ENCODE peak calls at places on chromosomes 3 and 15, in six cellular contexts. P is NCI-H2107; N is CD8-positive, alpha-beta memory T cell; I is cardiac fibroblast; D is GM03348; R is chondrocyte. W is an unnamed sample.

GRCh38 chr15:52331490-52332240 is 36.1 kb upstream of the MYO5C start:
- DNase-seq in P (no peak), N (peak), I (peak), D (peak), R (no peak), W (no peak)

GRCh38 chr15:75573001-75573400 is 6.1 kb downstream of the PTPN9 start:
- DNase-seq in P (no peak), N (no peak), I (peak), D (peak), R (no peak), W (peak)

GRCh38 chr3:197528190-197528589 is 27.6 kb downstream of the BDH1 start:
- DNase-seq in P (no peak), N (no peak), I (no peak), D (no peak), R (no peak), W (no peak)

GRCh38 chr15:77038312-77039216 is 32.3 kb downstream of the TSPAN3 start:
- DNase-seq in P (no peak), N (no peak), I (no peak), D (no peak), R (no peak), W (no peak)

GRCh38 chr3:161008086-161008485 is 97.1 kb downstream of the B3GALNT1 start:
- DNase-seq in P (no peak), N (no peak), I (no peak), D (no peak), R (no peak), W (no peak)

GRCh38 chr3:62159693-62160092 is 213.7 kb downstream of the FEZF2 start:
- DNase-seq in P (no peak), N (no peak), I (peak), D (peak), R (no peak), W (peak)

GRCh38 chr15:72319360-72319984 is 485 bp downstream of the CELF6 start:
- DNase-seq in P (no peak), N (peak), I (peak), D (peak), R (no peak), W (no peak)

GRCh38 chr3:62007036-62007435 is 366.3 kb downstream of the FEZF2 start:
- DNase-seq in P (no peak), N (no peak), I (peak), D (no peak), R (no peak), W (no peak)

GRCh38 chr3:36906504-36907149 is 38.2 kb downstream of the TRANK1 start:
- DNase-seq in P (no peak), N (no peak), I (peak), D (peak), R (no peak), W (no peak)

GRCh38 chr3:194306109-194306686 is 44.9 kb downstream of the CPN2 start:
- DNase-seq in P (peak), N (no peak), I (no peak), D (no peak), R (no peak), W (no peak)

GRCh38 chr3:194472290-194472920 is 14.4 kb downstream of the ATP13A3 start:
- DNase-seq in P (peak), N (no peak), I (peak), D (peak), R (no peak), W (no peak)

GRCh38 chr3:26920579-26920978 is 298.0 kb downstream of the LRRC3B start:
- DNase-seq in P (no peak), N (no peak), I (no peak), D (no peak), R (no peak), W (no peak)

GRCh38 chr3:138493804-138494606 is 59.6 kb downstream of the ESYT3 start:
- DNase-seq in P (no peak), N (no peak), I (peak), D (peak), R (no peak), W (no peak)

GRCh38 chr3:111577798-111578685 is 17.1 kb downstream of the ZBED2 start:
- DNase-seq in P (no peak), N (no peak), I (peak), D (peak), R (no peak), W (peak)

GRCh38 chr15:34241376-34242350 is 16.8 kb downstream of the EMC4 start:
- DNase-seq in P (no peak), N (no peak), I (peak), D (peak), R (no peak), W (peak)

GRCh38 chr3:46915297-46915822 is 37.8 kb downstream of the PTH1R start:
- DNase-seq in P (no peak), N (no peak), I (no peak), D (no peak), R (peak), W (no peak)

GRCh38 chr3:48428088-48428862 is 1.6 kb downstream of the PLXNB1 start:
- DNase-seq in P (no peak), N (no peak), I (no peak), D (no peak), R (peak), W (no peak)

GRCh38 chr3:15333957-15334263 is 1.5 kb upstream of the SH3BP5 start:
- DNase-seq in P (no peak), N (no peak), I (no peak), D (no peak), R (no peak), W (no peak)

GRCh38 chr3:184756151-184756681 is 44.4 kb upstream of the MAGEF1 start:
- DNase-seq in P (no peak), N (no peak), I (no peak), D (no peak), R (no peak), W (no peak)

GRCh38 chr15:74889390-74889881 is 406 bp upstream of the MPI start:
- DNase-seq in P (no peak), N (no peak), I (peak), D (peak), R (no peak), W (no peak)

GRCh38 chr3:183212565-183212964 is 40.5 kb upstream of the B3GNT5 start:
- DNase-seq in P (no peak), N (no peak), I (no peak), D (no peak), R (no peak), W (no peak)

GRCh38 chr3:177516130-177517011 is 319.1 kb upstream of the TBL1XR1 start:
- DNase-seq in P (no peak), N (no peak), I (peak), D (peak), R (no peak), W (peak)

GRCh38 chr15:78340243-78341056 is at the start of gene CRABP1:
- DNase-seq in P (no peak), N (no peak), I (no peak), D (no peak), R (no peak), W (no peak)

GRCh38 chr15:34953851-34954250 is 15.7 kb downstream of the AQR start:
- DNase-seq in P (no peak), N (no peak), I (no peak), D (no peak), R (no peak), W (no peak)